ENCODE peak calls at places on chromosomes 13 and 19, in seven cellular contexts. One of them, this sample, is unnamed. For H3K4me1, the result is how much of the 10 kb centered on the place peaks cover.

GRCh38 chr13:26727122-26727521 is 33.5 kb downstream of the GPR12 start:
- DNase-seq in left lung: no peak
- DNase-seq in fibroblast of lung: no peak
- DNase-seq in CD8-positive, alpha-beta memory T cell: no peak
- DNase-seq in A549: no peak
- DNase-seq in K562: no peak
- DNase-seq in pancreas: no peak
- DNase-seq in this sample: no peak

GRCh38 chr19:38245826-38246498 is 10.2 kb downstream of the PPP1R14A start:
- DNase-seq in K562: no peak
- DNase-seq in fibroblast of lung: no peak
- DNase-seq in A549: no peak
- DNase-seq in CD8-positive, alpha-beta memory T cell: no peak
- DNase-seq in pancreas: no peak
- DNase-seq in left lung: no peak
- DNase-seq in this sample: no peak

GRCh38 chr19:47633516-47633915 is 24.6 kb downstream of the BICRA start:
- DNase-seq in fibroblast of lung: no peak
- DNase-seq in CD8-positive, alpha-beta memory T cell: no peak
- DNase-seq in pancreas: no peak
- DNase-seq in A549: no peak
- DNase-seq in K562: no peak
- DNase-seq in left lung: no peak
- DNase-seq in this sample: no peak

GRCh38 chr13:81738364-81738763 is 1397.4 kb upstream of the SPRY2 start:
- DNase-seq in fibroblast of lung: no peak
- DNase-seq in pancreas: no peak
- DNase-seq in CD8-positive, alpha-beta memory T cell: no peak
- DNase-seq in left lung: no peak
- DNase-seq in A549: no peak
- DNase-seq in K562: no peak
- DNase-seq in this sample: no peak

GRCh38 chr19:2290441-2291184 is 8.6 kb upstream of the PEAK3 start:
- DNase-seq in K562: no peak
- DNase-seq in left lung: peak
- DNase-seq in fibroblast of lung: no peak
- DNase-seq in pancreas: no peak
- DNase-seq in A549: no peak
- DNase-seq in CD8-positive, alpha-beta memory T cell: no peak
- DNase-seq in this sample: no peak

GRCh38 chr13:75372923-75373841 is 108.8 kb downstream of the TBC1D4 start:
- DNase-seq in CD8-positive, alpha-beta memory T cell: no peak
- DNase-seq in K562: peak
- DNase-seq in left lung: no peak
- DNase-seq in A549: no peak
- DNase-seq in fibroblast of lung: no peak
- DNase-seq in pancreas: no peak
- DNase-seq in this sample: no peak

GRCh38 chr19:39386557-39386956 is 4.3 kb downstream of the PAF1 start:
- DNase-seq in fibroblast of lung: no peak
- DNase-seq in left lung: no peak
- DNase-seq in pancreas: no peak
- DNase-seq in A549: no peak
- DNase-seq in K562: no peak
- DNase-seq in CD8-positive, alpha-beta memory T cell: no peak
- DNase-seq in this sample: no peak

GRCh38 chr13:19178901-19179593 is 2.6 kb downstream of the TUBA3C start:
- DNase-seq in pancreas: peak
- DNase-seq in left lung: no peak
- DNase-seq in fibroblast of lung: no peak
- DNase-seq in CD8-positive, alpha-beta memory T cell: no peak
- DNase-seq in K562: no peak
- DNase-seq in A549: no peak
- DNase-seq in this sample: no peak

GRCh38 chr13:99446242-99446641 is 55.0 kb upstream of the TM9SF2 start:
- DNase-seq in K562: peak
- DNase-seq in pancreas: no peak
- DNase-seq in left lung: no peak
- DNase-seq in A549: no peak
- DNase-seq in CD8-positive, alpha-beta memory T cell: no peak
- DNase-seq in fibroblast of lung: no peak
- DNase-seq in this sample: no peak

GRCh38 chr13:73224708-73225107 is 165.9 kb downstream of the KLF5 start:
- DNase-seq in K562: no peak
- DNase-seq in fibroblast of lung: no peak
- DNase-seq in A549: no peak
- DNase-seq in left lung: no peak
- DNase-seq in pancreas: no peak
- DNase-seq in CD8-positive, alpha-beta memory T cell: no peak
- DNase-seq in this sample: no peak

GRCh38 chr13:45966715-45967114 is 85.8 kb downstream of the ZC3H13 start:
- DNase-seq in pancreas: no peak
- DNase-seq in CD8-positive, alpha-beta memory T cell: no peak
- DNase-seq in A549: no peak
- DNase-seq in left lung: no peak
- DNase-seq in K562: no peak
- DNase-seq in fibroblast of lung: no peak
- DNase-seq in this sample: no peak

GRCh38 chr19:50818859-50819472 is 4.6 kb downstream of the KLK1 start:
- DNase-seq in fibroblast of lung: no peak
- DNase-seq in K562: no peak
- DNase-seq in CD8-positive, alpha-beta memory T cell: no peak
- DNase-seq in pancreas: peak
- DNase-seq in left lung: no peak
- DNase-seq in A549: no peak
- DNase-seq in this sample: no peak

GRCh38 chr13:79448413-79448812 is 32.5 kb upstream of the NDFIP2 start:
- DNase-seq in K562: peak
- DNase-seq in fibroblast of lung: no peak
- DNase-seq in CD8-positive, alpha-beta memory T cell: no peak
- DNase-seq in pancreas: no peak
- DNase-seq in left lung: no peak
- DNase-seq in A549: no peak
- DNase-seq in this sample: no peak

GRCh38 chr13:34076943-34077703 is 259.2 kb downstream of the RFC3 start:
- DNase-seq in pancreas: no peak
- DNase-seq in A549: peak
- DNase-seq in CD8-positive, alpha-beta memory T cell: no peak
- DNase-seq in K562: no peak
- DNase-seq in left lung: no peak
- DNase-seq in fibroblast of lung: peak
- DNase-seq in this sample: peak

GRCh38 chr13:30382836-30383525 is 39.3 kb upstream of the UBE2L5 start:
- DNase-seq in A549: no peak
- DNase-seq in CD8-positive, alpha-beta memory T cell: no peak
- DNase-seq in pancreas: no peak
- DNase-seq in fibroblast of lung: no peak
- DNase-seq in K562: no peak
- DNase-seq in left lung: no peak
- DNase-seq in this sample: no peak

GRCh38 chr19:10270616-10271394 is at the start of gene ICAM1:
- DNase-seq in A549: no peak
- DNase-seq in left lung: peak
- DNase-seq in fibroblast of lung: peak
- DNase-seq in K562: peak
- DNase-seq in pancreas: peak
- DNase-seq in CD8-positive, alpha-beta memory T cell: peak
- DNase-seq in this sample: peak

GRCh38 chr13:106561551-106562170 is 6.3 kb downstream of the ARGLU1 start:
- DNase-seq in K562: peak
- DNase-seq in fibroblast of lung: no peak
- DNase-seq in A549: no peak
- DNase-seq in pancreas: no peak
- DNase-seq in left lung: no peak
- DNase-seq in CD8-positive, alpha-beta memory T cell: peak
- DNase-seq in this sample: no peak

GRCh38 chr13:93217701-93218100 is 8.9 kb upstream of the GPC6 start:
- DNase-seq in fibroblast of lung: peak
- DNase-seq in K562: no peak
- DNase-seq in left lung: no peak
- DNase-seq in CD8-positive, alpha-beta memory T cell: no peak
- DNase-seq in pancreas: no peak
- DNase-seq in A549: no peak
- DNase-seq in this sample: no peak

GRCh38 chr13:49086711-49087110 is 111.0 kb downstream of the FNDC3A start:
- DNase-seq in pancreas: no peak
- DNase-seq in A549: no peak
- DNase-seq in fibroblast of lung: peak
- DNase-seq in K562: no peak
- DNase-seq in CD8-positive, alpha-beta memory T cell: no peak
- DNase-seq in left lung: no peak
- DNase-seq in this sample: peak

GRCh38 chr13:74243637-74244526 is 109.7 kb upstream of the KLF12 start:
- DNase-seq in A549: no peak
- DNase-seq in fibroblast of lung: peak
- DNase-seq in K562: no peak
- DNase-seq in pancreas: no peak
- DNase-seq in left lung: no peak
- DNase-seq in CD8-positive, alpha-beta memory T cell: no peak
- DNase-seq in this sample: no peak

GRCh38 chr13:47237571-47237970 is 340.7 kb upstream of the HTR2A start:
- DNase-seq in pancreas: no peak
- DNase-seq in fibroblast of lung: no peak
- DNase-seq in left lung: no peak
- DNase-seq in K562: no peak
- DNase-seq in CD8-positive, alpha-beta memory T cell: no peak
- DNase-seq in A549: no peak
- DNase-seq in this sample: no peak

GRCh38 chr19:1624458-1624857 is 19.2 kb upstream of the UQCR11 start:
- DNase-seq in left lung: no peak
- DNase-seq in K562: peak
- DNase-seq in A549: peak
- DNase-seq in CD8-positive, alpha-beta memory T cell: peak
- DNase-seq in pancreas: peak
- DNase-seq in fibroblast of lung: peak
- DNase-seq in this sample: peak

GRCh38 chr19:17579523-17580244 is 24.2 kb downstream of the COLGALT1 start:
- DNase-seq in fibroblast of lung: peak
- DNase-seq in A549: peak
- DNase-seq in pancreas: peak
- DNase-seq in K562: peak
- DNase-seq in CD8-positive, alpha-beta memory T cell: no peak
- DNase-seq in left lung: peak
- DNase-seq in this sample: peak

GRCh38 chr19:33464010-33464732 is 57.4 kb downstream of the PEPD start:
- DNase-seq in pancreas: no peak
- DNase-seq in fibroblast of lung: no peak
- DNase-seq in A549: no peak
- DNase-seq in K562: no peak
- DNase-seq in CD8-positive, alpha-beta memory T cell: no peak
- DNase-seq in left lung: peak
- DNase-seq in this sample: no peak

DNA sequence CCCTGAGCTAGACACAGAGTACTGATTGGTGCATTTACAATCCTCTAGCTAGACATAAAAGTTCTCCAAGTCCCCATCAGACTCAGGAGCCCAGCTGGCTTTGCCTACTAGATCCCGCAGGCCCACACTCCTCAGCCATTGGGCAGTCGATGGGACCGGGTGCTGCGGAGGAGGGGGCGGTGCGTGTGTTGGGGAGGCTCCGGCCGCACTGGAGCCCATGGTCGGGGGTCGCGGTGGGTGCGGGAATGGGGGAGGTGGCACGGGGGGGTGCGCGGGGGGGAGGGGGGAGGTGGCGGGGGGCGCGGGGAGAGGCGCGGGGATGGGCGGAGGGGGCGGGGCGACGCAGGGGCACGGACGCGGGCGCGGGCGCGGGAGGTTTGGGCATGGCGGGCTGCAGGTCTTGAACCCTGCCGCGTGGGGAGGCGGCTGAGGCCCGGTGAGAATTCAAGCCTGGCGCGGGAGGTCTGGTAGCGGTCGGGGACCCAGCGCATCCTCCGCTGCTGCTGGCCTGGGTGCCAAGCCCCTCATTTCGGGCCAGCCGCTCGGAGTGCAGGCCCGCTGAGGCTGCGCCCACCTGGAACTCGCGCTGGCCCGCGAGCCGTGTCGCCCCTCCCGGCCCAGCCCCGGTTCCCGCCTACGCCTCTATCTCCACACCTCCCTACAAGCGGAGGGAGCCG is 674.1 kb downstream of the SLITRK5 start:
- DNase-seq in left lung: peak
- DNase-seq in CD8-positive, alpha-beta memory T cell: no peak
- DNase-seq in K562: no peak
- DNase-seq in fibroblast of lung: no peak
- DNase-seq in A549: no peak
- DNase-seq in pancreas: peak
- DNase-seq in this sample: no peak
- H3K4me1 ChIP-seq in left lung: under half
- H3K4me1 ChIP-seq in CD8-positive, alpha-beta memory T cell: under half
- H3K4me1 ChIP-seq in K562: under half
- H3K4me1 ChIP-seq in fibroblast of lung: under half
- H3K4me1 ChIP-seq in A549: under half
- H3K4me1 ChIP-seq in pancreas: under half
- H3K4me1 ChIP-seq in this sample: under half

GRCh38 chr13:32535140-32535539 is 3.5 kb downstream of the N4BP2L2 start:
- DNase-seq in fibroblast of lung: no peak
- DNase-seq in K562: no peak
- DNase-seq in A549: no peak
- DNase-seq in left lung: no peak
- DNase-seq in CD8-positive, alpha-beta memory T cell: no peak
- DNase-seq in pancreas: no peak
- DNase-seq in this sample: no peak
- H3K4me3 ChIP-seq in fibroblast of lung: peak
- H3K4me3 ChIP-seq in K562: no peak
- H3K4me3 ChIP-seq in A549: no peak
- H3K4me3 ChIP-seq in left lung: no peak
- H3K4me3 ChIP-seq in CD8-positive, alpha-beta memory T cell: no peak
- H3K4me3 ChIP-seq in pancreas: no peak
- H3K4me3 ChIP-seq in this sample: no peak

GRCh38 chr19:45854167-45854778 is 8.7 kb downstream of the SYMPK start:
- DNase-seq in fibroblast of lung: no peak
- DNase-seq in A549: no peak
- DNase-seq in pancreas: no peak
- DNase-seq in left lung: peak
- DNase-seq in K562: no peak
- DNase-seq in CD8-positive, alpha-beta memory T cell: peak
- DNase-seq in this sample: no peak
- H3K27ac ChIP-seq in fibroblast of lung: no peak
- H3K27ac ChIP-seq in A549: no peak
- H3K27ac ChIP-seq in pancreas: no peak
- H3K27ac ChIP-seq in left lung: no peak
- H3K27ac ChIP-seq in K562: no peak
- H3K27ac ChIP-seq in CD8-positive, alpha-beta memory T cell: no peak
- H3K27ac ChIP-seq in this sample: no peak

DNA sequence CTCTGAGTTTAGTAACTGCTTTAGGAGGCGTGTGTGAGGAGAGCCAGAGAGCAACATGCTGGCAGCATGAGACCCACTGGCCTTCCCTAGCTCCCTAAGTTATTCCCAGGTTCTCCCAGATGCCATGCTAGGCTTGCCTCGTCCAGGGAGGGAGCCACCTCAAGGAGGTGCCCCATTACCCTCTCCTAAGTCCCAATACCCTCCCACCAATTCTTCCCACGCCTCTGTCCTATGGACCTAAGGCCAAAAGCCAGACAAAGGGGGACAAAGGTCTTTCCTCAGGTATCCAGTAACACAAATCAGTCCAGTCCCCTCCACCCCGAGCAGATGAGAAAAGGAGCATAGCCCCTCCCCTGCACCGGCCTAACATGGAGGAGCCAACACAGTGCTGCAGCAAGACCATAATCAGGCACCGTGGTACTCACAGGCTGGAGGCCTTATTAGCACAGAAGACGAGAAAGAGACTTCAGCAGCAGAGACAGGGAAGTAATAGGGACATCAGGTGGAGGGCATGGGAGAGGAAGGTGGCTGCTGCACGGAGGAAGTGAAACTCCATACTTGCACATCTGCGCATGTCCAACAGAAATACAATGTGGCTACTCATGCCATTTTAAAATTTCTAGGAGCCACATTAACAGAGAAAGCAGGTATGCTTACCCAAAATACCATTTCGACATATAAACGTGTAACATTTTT is 46.3 kb downstream of the BRD4 start:
- DNase-seq in CD8-positive, alpha-beta memory T cell: no peak
- DNase-seq in A549: no peak
- DNase-seq in left lung: no peak
- DNase-seq in fibroblast of lung: no peak
- DNase-seq in K562: no peak
- DNase-seq in pancreas: no peak
- DNase-seq in this sample: peak
- H3K4me1 ChIP-seq in CD8-positive, alpha-beta memory T cell: half or more
- H3K4me1 ChIP-seq in A549: half or more
- H3K4me1 ChIP-seq in left lung: half or more
- H3K4me1 ChIP-seq in fibroblast of lung: under half
- H3K4me1 ChIP-seq in K562: under half
- H3K4me1 ChIP-seq in pancreas: half or more
- H3K4me1 ChIP-seq in this sample: half or more